ENCODE peak calls at places on chromosomes 4 and X, in five cellular contexts. T, V, E, G and W are unnamed samples.
A peak's percentile ranks its signal among the peaks of the same experiment; 100 is the strongest.

GRCh38 chr4:53929955-53930798 is 134.2 kb downstream of the CHIC2 start:
- DNase-seq in V (peak; percentile 93), T (peak; percentile 90), G (peak; percentile 91), E (no peak), W (peak; percentile 55)

GRCh38 chr4:139301821-139302611 is at the start of gene NDUFC1:
- DNase-seq in V (peak; percentile 53), T (peak; percentile 33), E (peak; percentile 35), G (peak; percentile 91), W (peak; percentile 60)

GRCh38 chrX:117707948-117708743 is 408.5 kb downstream of the KLHL13 start:
- DNase-seq in T (no peak), E (no peak), G (no peak), V (no peak), W (no peak)

GRCh38 chrX:8726031-8726652 is 5.8 kb downstream of the ANOS1 start:
- DNase-seq in V (no peak), T (no peak), E (no peak), G (no peak), W (no peak)

GRCh38 chrX:40434443-40434842 is 146.3 kb upstream of the ATP6AP2 start:
- DNase-seq in G (peak; percentile 65), T (no peak), E (no peak), V (no peak), W (no peak)

GRCh38 chr4:87819281-87819919 is 13.4 kb upstream of the MEPE start:
- DNase-seq in V (peak; percentile 71), E (no peak), G (no peak), T (peak; percentile 93), W (no peak)

GRCh38 chr4:102614801-102615200 is 113.6 kb downstream of the NFKB1 start:
- DNase-seq in T (no peak), E (no peak), G (no peak), V (no peak), W (no peak)

GRCh38 chrX:154091678-154092077 is 5.8 kb downstream of the MECP2 start:
- DNase-seq in T (no peak), E (no peak), V (no peak), G (no peak), W (no peak)

GRCh38 chrX:9482408-9482807 is 17.6 kb downstream of the TBL1X start:
- DNase-seq in V (no peak), T (no peak), E (no peak), G (no peak), W (no peak)

GRCh38 chrX:120791013-120791643 is 84.5 kb downstream of the CT47B1 start:
- DNase-seq in V (peak; percentile 80), E (no peak), T (peak; percentile 87), G (peak; percentile 82), W (no peak)

GRCh38 chr4:2259541-2260267 is 2.2 kb downstream of the MXD4 start:
- DNase-seq in T (no peak), V (no peak), E (peak; percentile 9), G (peak; percentile 81), W (no peak)

GRCh38 chrX:29090811-29091210 is 503.6 kb downstream of the IL1RAPL1 start:
- DNase-seq in E (no peak), T (peak; percentile 0), G (no peak), V (peak; percentile 42), W (no peak)

GRCh38 chrX:8684201-8684600 is 47.7 kb downstream of the ANOS1 start:
- DNase-seq in E (no peak), G (no peak), V (no peak), T (no peak), W (no peak)

GRCh38 chrX:76538860-76539259 is 111.3 kb downstream of the MAGEE1 start:
- DNase-seq in E (no peak), V (no peak), T (no peak), G (no peak), W (no peak)
- TF ChIP-seq CTCF in E (no peak), V (no peak), T (no peak), G (no peak), W (no peak)

DNA sequence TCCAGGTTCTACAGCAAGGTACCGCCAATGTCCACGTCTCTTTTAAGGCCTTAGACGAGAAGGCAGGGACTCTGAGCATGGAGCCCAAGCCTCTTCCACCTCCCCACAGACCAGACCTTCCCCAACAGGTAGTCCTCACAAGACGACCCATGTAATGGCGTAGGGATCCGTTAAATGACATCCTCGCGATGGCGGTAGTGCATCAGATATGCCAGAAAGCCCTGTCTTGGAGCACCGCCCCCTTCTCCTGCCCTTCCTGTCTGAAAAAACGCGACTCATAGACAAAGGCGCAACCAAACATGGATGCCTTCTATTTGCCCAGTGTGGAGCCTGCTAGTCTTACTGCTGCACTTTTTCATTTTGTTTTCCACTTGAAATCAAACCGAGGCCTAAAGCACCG is 185.4 kb downstream of the OR13H1 start:
- DNase-seq in G (peak; percentile 95), T (no peak), V (no peak), E (no peak), W (peak; percentile 36)
- TF ChIP-seq CTCF in G (no peak), T (no peak), V (no peak), E (no peak), W (no peak)

DNA sequence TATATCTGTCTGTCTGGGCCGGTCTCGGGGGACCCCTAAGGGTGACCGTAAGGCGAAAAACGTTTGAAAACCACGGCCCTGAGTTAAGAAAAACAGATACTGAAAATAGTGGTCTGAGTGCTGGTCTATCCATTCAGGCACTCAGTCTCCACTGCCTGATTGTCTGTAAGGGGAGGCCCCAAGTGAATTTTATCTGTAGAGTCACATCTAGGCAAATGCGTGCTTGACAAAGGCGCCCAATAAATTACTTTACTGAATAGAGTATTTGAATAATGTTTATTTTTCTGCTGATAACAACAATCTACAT is 461 bp downstream of the HNRNPH2 start:
- DNase-seq in G (no peak), E (no peak), T (no peak), V (no peak), W (no peak)
- TF ChIP-seq CTCF in G (no peak), E (no peak), T (no peak), V (no peak), W (no peak)

GRCh38 chrX:25052798-25053534 is 37.2 kb upstream of the ARX start:
- DNase-seq in V (no peak), T (no peak), E (no peak), G (no peak), W (no peak)
- TF ChIP-seq CTCF in V (no peak), T (no peak), E (no peak), G (no peak), W (no peak)

DNA sequence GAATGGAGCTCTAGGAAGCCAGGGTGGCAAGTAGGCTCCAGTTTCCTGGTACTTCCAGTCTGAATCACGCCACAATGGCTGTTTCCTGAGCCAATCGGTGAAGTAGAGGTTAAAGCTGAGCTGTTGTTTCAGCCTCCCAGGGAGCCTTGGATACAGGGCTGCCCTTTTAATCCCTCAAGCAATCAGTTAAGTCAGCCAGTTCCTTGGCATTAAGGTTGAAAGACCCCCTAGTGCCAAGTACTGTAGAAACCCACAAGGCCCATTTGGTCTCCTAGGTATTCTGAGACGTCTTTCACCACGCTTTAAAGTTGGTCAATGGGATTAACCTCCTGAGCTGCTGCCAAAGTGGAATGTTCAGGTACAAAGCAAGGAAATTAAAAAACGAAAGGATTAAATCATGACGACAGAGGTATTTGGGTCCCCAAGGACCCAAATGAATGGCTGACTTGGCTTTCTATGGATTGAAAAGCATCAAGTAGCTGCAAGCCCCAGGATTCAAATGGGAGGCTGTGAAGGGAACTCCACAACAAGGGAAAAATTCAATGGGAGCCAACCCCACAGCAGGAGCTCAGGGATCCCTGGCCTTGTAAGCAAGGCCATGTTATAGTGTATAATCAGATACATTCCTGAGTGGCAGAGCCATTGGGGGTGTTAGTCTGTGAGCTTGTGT is 85.9 kb downstream of the ATG4A start:
- DNase-seq in V (no peak), E (no peak), G (peak; percentile 25), T (no peak), W (no peak)
- TF ChIP-seq CTCF in V (no peak), E (no peak), G (no peak), T (no peak), W (no peak)

GRCh38 chr4:76251448-76252270 is at the start of gene FAM47E:
- DNase-seq in T (peak; percentile 29), E (peak; percentile 36), V (peak; percentile 45), G (peak; percentile 92), W (peak; percentile 31)
- TF ChIP-seq CTCF in T (no peak), E (no peak), V (no peak), G (no peak), W (peak; percentile 30)